ENCODE peak calls at places on chromosomes 1 and 21, in four cellular contexts. R is tibial artery, Y is A549, J is Peyer's patch. D is an unnamed sample.

GRCh38 chr1:40651138-40651857 is 14.2 kb downstream of the RIMS3 start:
- DNase-seq in R (no peak), Y (no peak), J (peak; percentile 69), D (no peak)

GRCh38 chr1:27598902-27599528 is 4.9 kb downstream of the AHDC1 start:
- DNase-seq in R (peak; percentile 84), Y (no peak), J (no peak), D (peak; percentile 68)

GRCh38 chr1:245972476-245972875 is 534.6 kb downstream of the SMYD3 start:
- DNase-seq in J (no peak), Y (no peak), R (no peak), D (peak; percentile 59)

GRCh38 chr21:42376338-42376982 is 10.1 kb upstream of the TFF1 start:
- DNase-seq in J (peak; percentile 54), Y (no peak), R (no peak), D (no peak)

GRCh38 chr1:243336163-243336562 is 80.3 kb downstream of the SDCCAG8 start:
- DNase-seq in Y (no peak), J (no peak), R (no peak), D (no peak)

GRCh38 chr1:66564250-66564649 is 30.3 kb downstream of the SGIP1 start:
- DNase-seq in Y (peak; percentile 52), J (no peak), R (no peak), D (peak; percentile 98)

GRCh38 chr1:244709076-244709475 is 56.1 kb downstream of the DESI2 start:
- DNase-seq in R (no peak), J (no peak), Y (no peak), D (no peak)

GRCh38 chr21:45973475-45974072 is 8.0 kb upstream of the COL6A1 start:
- DNase-seq in J (peak; percentile 86), R (peak; percentile 84), Y (peak; percentile 26), D (peak; percentile 82)

GRCh38 chr1:7591565-7591964 is 179.5 kb upstream of the VAMP3 start:
- DNase-seq in Y (no peak), R (peak; percentile 15), J (peak; percentile 24), D (no peak)

GRCh38 chr1:243850013-243850367 is at the start of gene AKT3:
- DNase-seq in J (no peak), Y (no peak), R (no peak), D (no peak)

GRCh38 chr1:51044199-51044598 is 57.8 kb upstream of the C1orf185 start:
- DNase-seq in Y (no peak), R (no peak), J (no peak), D (no peak)

GRCh38 chr21:31099122-31099521 is 60.8 kb upstream of the KRTAP19-8 start:
- DNase-seq in R (no peak), J (no peak), Y (no peak), D (no peak)

GRCh38 chr21:32371913-32372314 is 20.9 kb downstream of the URB1 start:
- DNase-seq in J (no peak), R (no peak), Y (peak; percentile 56), D (peak; percentile 64)

DNA sequence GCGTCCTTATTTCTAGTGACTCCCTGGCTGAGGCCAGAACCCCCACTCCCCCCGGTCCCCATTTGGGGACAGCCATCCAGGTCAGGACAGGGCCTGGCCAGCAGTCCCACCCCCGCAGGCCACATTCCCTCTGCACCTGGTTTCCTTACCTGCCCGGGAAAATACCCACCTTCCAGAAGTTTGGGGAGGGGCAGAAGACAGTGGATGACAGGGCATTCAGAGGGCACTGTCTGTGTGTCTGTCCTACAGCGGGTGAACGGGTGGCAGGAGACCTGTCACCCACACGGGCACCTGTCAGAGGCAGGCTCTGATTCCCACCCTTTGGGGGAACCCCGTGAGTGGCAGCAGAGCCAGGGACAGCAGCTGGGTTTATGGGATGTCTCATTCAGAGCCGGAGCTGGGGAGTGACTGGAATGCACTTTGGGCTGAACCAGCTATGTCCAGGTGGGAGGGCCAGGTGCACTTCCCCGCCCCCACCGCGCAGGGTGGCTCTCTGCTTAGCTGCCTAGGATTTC is 2.0 kb downstream of the ARHGEF16 start:
- DNase-seq in R (no peak), J (peak; percentile 84), Y (no peak), D (no peak)
- TF ChIP-seq CTCF in R (no peak), J (no peak), Y (no peak), D (no peak)

GRCh38 chr1:225565845-225566244 is 87.1 kb downstream of the ENAH start:
- DNase-seq in J (no peak), R (peak; percentile 55), Y (no peak), D (peak; percentile 61)

GRCh38 chr1:225573216-225573615 is 79.7 kb downstream of the ENAH start:
- DNase-seq in R (no peak), J (no peak), Y (no peak), D (no peak)

GRCh38 chr1:225572422-225572821 is 80.5 kb downstream of the ENAH start:
- DNase-seq in J (no peak), R (no peak), Y (peak; percentile 32), D (peak; percentile 69)

GRCh38 chr1:225567789-225568188 is 85.1 kb downstream of the ENAH start:
- DNase-seq in Y (peak; percentile 39), J (no peak), R (no peak), D (peak; percentile 43)
- TF ChIP-seq CTCF in Y (peak; percentile 14), J (no peak), R (no peak), D (no peak)

GRCh38 chr1:154614887-154615286 is 6.9 kb upstream of the ADAR start:
- DNase-seq in J (no peak), R (no peak), Y (no peak), D (no peak)

GRCh38 chr1:154616659-154617345 is 8.8 kb upstream of the ADAR start:
- DNase-seq in J (no peak), Y (no peak), R (no peak), D (peak; percentile 32)

GRCh38 chr1:154611150-154611865 is 3.3 kb upstream of the ADAR start:
- DNase-seq in J (no peak), Y (no peak), R (no peak), D (no peak)

GRCh38 chr1:154615411-154615810 is 7.4 kb upstream of the ADAR start:
- DNase-seq in J (no peak), R (no peak), Y (no peak), D (no peak)

DNA sequence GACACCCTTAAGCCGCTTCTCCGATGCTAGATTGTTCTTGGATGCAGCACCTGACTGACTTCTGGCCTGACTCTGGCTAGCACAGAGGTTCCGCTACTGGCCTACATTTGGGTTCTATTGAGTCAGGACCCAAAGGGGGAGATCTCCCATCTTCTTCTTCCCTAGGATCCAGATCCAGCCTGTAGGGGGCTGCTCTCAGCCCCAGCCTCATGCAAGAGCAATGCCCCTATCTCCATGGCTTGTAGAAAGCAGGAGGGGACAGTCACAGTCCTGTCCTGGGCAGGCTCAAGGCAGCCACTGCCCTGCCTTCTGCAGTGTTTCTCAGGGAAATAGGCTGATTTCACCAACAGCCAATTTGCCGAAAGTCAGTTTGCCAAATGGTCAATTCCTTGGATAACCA is 6.3 kb upstream of the ADAR start:
- DNase-seq in R (no peak), J (no peak), Y (no peak), D (no peak)
- TF ChIP-seq CTCF in R (no peak), J (no peak), Y (no peak), D (no peak)

DNA sequence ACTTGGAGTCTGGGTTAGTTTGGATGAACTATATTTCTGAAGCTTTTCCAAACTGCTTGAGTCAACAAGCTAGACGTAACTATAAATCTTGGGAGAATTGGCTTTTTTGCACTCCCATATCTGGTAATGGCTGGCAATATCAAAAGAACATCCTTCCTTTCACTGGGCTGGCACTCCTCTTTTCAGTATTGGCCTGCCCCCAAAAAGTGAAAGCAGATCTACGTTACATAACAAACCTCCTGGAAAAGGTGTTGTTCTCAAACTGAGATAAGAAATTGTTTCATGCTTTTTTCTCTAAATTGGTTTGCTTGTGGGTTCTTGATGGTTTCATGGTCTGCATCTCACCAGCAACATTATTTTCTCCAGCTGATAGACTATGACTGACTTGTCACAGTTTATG is 499.2 kb downstream of the NEGR1 start:
- DNase-seq in R (no peak), J (no peak), Y (no peak), D (no peak)
- TF ChIP-seq CTCF in R (no peak), J (no peak), Y (no peak), D (no peak)

GRCh38 chr1:109252893-109253802 is 3.8 kb downstream of the CELSR2 start:
- DNase-seq in Y (no peak), R (no peak), J (no peak), D (peak; percentile 13)

GRCh38 chr1:109254621-109255096 is 5.3 kb downstream of the CELSR2 start:
- DNase-seq in R (no peak), J (no peak), Y (peak; percentile 22), D (no peak)

GRCh38 chr1:109255673-109256072 is 6.3 kb downstream of the CELSR2 start:
- DNase-seq in Y (no peak), J (no peak), R (no peak), D (no peak)

GRCh38 chr1:109255097-109255651 is 5.8 kb downstream of the CELSR2 start:
- DNase-seq in Y (no peak), J (no peak), R (no peak), D (no peak)

DNA sequence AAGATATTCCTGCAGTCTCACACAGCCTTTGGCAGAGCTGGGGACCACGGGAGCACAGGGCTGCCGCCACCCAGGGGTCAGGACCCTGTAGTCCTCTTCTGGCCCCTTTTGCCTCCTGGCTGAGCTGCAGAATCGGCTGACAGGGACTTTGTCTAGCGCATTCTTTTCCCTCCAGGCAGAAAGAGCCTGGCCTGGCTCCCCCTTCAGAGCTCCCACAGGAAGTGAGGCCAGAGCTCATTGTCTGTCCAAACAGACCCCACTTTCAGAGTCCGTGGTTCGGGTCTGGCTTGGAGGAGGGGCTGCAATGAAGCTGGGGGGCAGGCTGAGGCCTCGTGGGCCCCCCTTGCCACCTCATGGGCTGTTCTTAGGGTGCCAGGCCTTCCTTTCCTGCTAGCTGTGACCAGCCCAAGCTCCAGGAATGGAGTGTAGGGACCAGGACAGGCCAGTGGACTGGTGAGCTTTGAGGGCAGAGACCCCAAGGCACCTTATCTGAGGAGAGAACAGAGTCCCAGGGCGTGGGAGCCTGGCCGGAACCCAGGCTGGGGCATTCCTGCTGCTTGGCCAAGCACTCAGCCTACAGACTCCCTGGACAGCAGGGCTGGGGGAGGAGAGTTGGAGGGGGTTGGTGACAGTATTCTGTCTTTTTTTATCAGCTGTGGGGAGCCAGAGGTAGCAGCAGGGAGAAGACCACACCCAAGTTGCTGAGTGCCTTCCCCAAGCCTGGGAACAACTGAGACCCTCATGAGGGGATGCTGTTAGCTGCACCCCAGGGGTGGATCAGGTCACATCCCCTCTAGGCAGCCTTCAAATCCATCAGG is 4.7 kb downstream of the CELSR2 start:
- DNase-seq in J (no peak), Y (no peak), R (no peak), D (no peak)
- TF ChIP-seq CTCF in J (no peak), Y (no peak), R (no peak), D (no peak)